ENCODE peak calls at places on chromosome 11, in eight cellular contexts. X is pancreas, N is HCT116, Q is aorta, Z is breast epithelium, B is cardiac muscle cell, W is testis, R is osteoblast. M is an unnamed sample. For H3K36me3, the result is how much of the 10 kb centered on the place peaks cover.

GRCh38 chr11:10308208-10308954 is 3.5 kb downstream of the ADM start:
- DNase-seq in Z (no peak), R (no peak), X (no peak), B (peak), N (no peak), W (no peak), Q (no peak), M (no peak)

GRCh38 chr11:56491270-56491669 is at the start of gene OR5M8:
- DNase-seq in W (no peak), X (no peak), B (no peak), R (no peak), N (no peak), Z (no peak), Q (no peak), M (no peak)

GRCh38 chr11:70313945-70314344 is 43.5 kb downstream of the PPFIA1 start:
- DNase-seq in Z (no peak), W (no peak), Q (no peak), X (no peak), R (no peak), B (no peak), N (no peak), M (no peak)

GRCh38 chr11:37905707-37906417 is 1307.8 kb upstream of the RAG2 start:
- DNase-seq in Z (no peak), N (no peak), B (no peak), R (no peak), Q (no peak), X (peak), W (peak), M (no peak)

GRCh38 chr11:114058871-114059277 is 637 bp upstream of the ZBTB16 start:
- DNase-seq in W (peak), R (no peak), Z (no peak), Q (peak), B (peak), N (no peak), X (peak), M (no peak)

GRCh38 chr11:69013009-69013951 is at the start of gene MRGPRF:
- DNase-seq in N (no peak), X (peak), W (peak), Z (peak), R (peak), Q (peak), B (peak), M (peak)

GRCh38 chr11:57432714-57433163 is 5.8 kb upstream of the SLC43A3 start:
- DNase-seq in Q (peak), Z (no peak), N (no peak), W (peak), B (peak), R (no peak), X (no peak), M (no peak)

GRCh38 chr11:45264839-45265515 is 21.2 kb downstream of the SYT13 start:
- DNase-seq in B (peak), Q (no peak), Z (no peak), W (no peak), N (no peak), X (no peak), R (peak), M (no peak)

GRCh38 chr11:64803846-64804345 is 882 bp upstream of the MAP4K2 start:
- DNase-seq in N (no peak), Q (no peak), B (no peak), R (peak), X (peak), Z (no peak), W (no peak), M (no peak)

GRCh38 chr11:105838668-105839403 is 183.2 kb downstream of the MSANTD4 start:
- DNase-seq in W (no peak), Z (no peak), X (no peak), B (no peak), Q (no peak), N (peak), R (peak), M (no peak)

GRCh38 chr11:109547356-109548027 is 125.5 kb downstream of the C11orf87 start:
- DNase-seq in Z (no peak), Q (no peak), N (no peak), B (peak), R (peak), W (no peak), X (peak), M (no peak)

GRCh38 chr11:130212431-130212961 is 52.9 kb downstream of the ST14 start:
- DNase-seq in W (peak), N (no peak), Q (no peak), R (peak), B (no peak), X (no peak), Z (peak), M (no peak)

GRCh38 chr11:2084721-2085120 is 54.5 kb downstream of the IGF2 start:
- DNase-seq in X (no peak), N (no peak), Z (peak), R (peak), B (no peak), Q (no peak), W (no peak), M (peak)

GRCh38 chr11:112085822-112086421 is 634 bp downstream of the TIMM8B start:
- DNase-seq in Z (no peak), R (peak), W (peak), N (no peak), Q (no peak), B (peak), X (no peak), M (no peak)

GRCh38 chr11:64013141-64013896 is 22.4 kb upstream of the FLRT1 start:
- DNase-seq in B (no peak), W (no peak), Q (no peak), X (peak), N (no peak), Z (no peak), R (no peak), M (no peak)

GRCh38 chr11:114219559-114220349 is 76.4 kb upstream of the NNMT start:
- DNase-seq in Q (no peak), X (no peak), R (no peak), N (no peak), Z (no peak), B (peak), W (no peak), M (no peak)

GRCh38 chr11:706957-707816 is 1.2 kb downstream of the EPS8L2 start:
- DNase-seq in N (no peak), X (peak), W (no peak), Z (no peak), B (no peak), R (peak), Q (peak), M (peak)

GRCh38 chr11:33978376-33978775 is 73.2 kb upstream of the CAPRIN1 start:
- DNase-seq in N (no peak), Z (no peak), B (no peak), X (no peak), Q (no peak), W (no peak), R (no peak), M (no peak)

GRCh38 chr11:35180311-35181233 is 41.6 kb downstream of the CD44 start:
- DNase-seq in N (no peak), X (no peak), Z (no peak), W (no peak), R (peak), Q (no peak), B (no peak), M (no peak)

GRCh38 chr11:128908391-128909246 is 17.5 kb downstream of the KCNJ5 start:
- DNase-seq in N (peak), R (peak), W (no peak), X (no peak), Z (peak), B (peak), Q (peak), M (peak)

GRCh38 chr11:97516688-97517087 is 1126.9 kb downstream of the JRKL start:
- DNase-seq in Q (no peak), X (no peak), W (no peak), R (no peak), B (no peak), N (no peak), Z (no peak), M (no peak)

GRCh38 chr11:71951741-71952310 is 23.0 kb downstream of the RNF121 start:
- DNase-seq in B (peak), R (no peak), Q (no peak), W (no peak), N (no peak), X (no peak), Z (no peak), M (no peak)

GRCh38 chr11:13450832-13451397 is 12.1 kb downstream of the BTBD10 start:
- DNase-seq in Q (no peak), N (no peak), Z (no peak), R (no peak), B (no peak), X (no peak), W (no peak), M (no peak)

GRCh38 chr11:132056689-132057088 is 686.3 kb downstream of the NTM start:
- DNase-seq in N (no peak), Q (peak), B (peak), Z (no peak), W (no peak), X (no peak), R (no peak), M (no peak)

GRCh38 chr11:105108247-105108646 is 31.3 kb downstream of the CARD18 start:
- DNase-seq in N (no peak), W (no peak), Z (no peak), R (no peak), X (no peak), B (no peak), Q (no peak), M (no peak)

GRCh38 chr11:94895971-94896370 is 77.4 kb downstream of the CWC15 start:
- DNase-seq in N (no peak), W (no peak), X (no peak), R (no peak), B (peak), Q (no peak), Z (no peak), M (no peak)

GRCh38 chr11:130409618-130410388 is 18.6 kb downstream of the ADAMTS8 start:
- DNase-seq in N (no peak), Z (no peak), B (no peak), Q (no peak), R (no peak), X (no peak), W (no peak), M (no peak)

GRCh38 chr11:65500262-65501004 is 1.6 kb downstream of the MALAT1 start:
- DNase-seq in Z (no peak), Q (peak), B (peak), X (peak), R (no peak), W (no peak), N (no peak), M (peak)

GRCh38 chr11:9626778-9627394 is 37.0 kb upstream of the SWAP70 start:
- DNase-seq in W (no peak), R (no peak), N (no peak), Z (no peak), B (peak), X (no peak), Q (no peak), M (no peak)

GRCh38 chr11:118051611-118052461 is 25.0 kb upstream of the TMPRSS4 start:
- DNase-seq in W (no peak), R (no peak), Q (no peak), N (no peak), B (no peak), Z (peak), X (no peak), M (no peak)

GRCh38 chr11:41018224-41018623 is 441.2 kb downstream of the LRRC4C start:
- DNase-seq in B (no peak), Z (no peak), N (no peak), R (no peak), W (no peak), Q (no peak), X (no peak), M (no peak)

GRCh38 chr11:17786824-17787525 is 52.4 kb downstream of the KCNC1 start:
- DNase-seq in X (no peak), Z (no peak), B (peak), R (peak), N (peak), W (no peak), Q (no peak), M (no peak)

GRCh38 chr11:119585038-119585666 is 143.8 kb downstream of the NECTIN1 start:
- DNase-seq in X (peak), B (peak), R (peak), W (peak), N (no peak), Z (peak), Q (no peak), M (no peak)

GRCh38 chr11:57323503-57324153 is 1.1 kb downstream of the TNKS1BP1 start:
- DNase-seq in Q (no peak), N (no peak), X (no peak), B (peak), R (peak), W (peak), Z (no peak), M (no peak)

GRCh38 chr11:45470151-45471001 is 184.2 kb upstream of the SYT13 start:
- DNase-seq in Q (peak), X (no peak), R (peak), N (no peak), Z (no peak), B (peak), W (peak), M (no peak)

GRCh38 chr11:79244175-79244804 is 196.5 kb downstream of the TENM4 start:
- DNase-seq in Q (no peak), W (no peak), X (no peak), Z (no peak), R (peak), B (peak), N (no peak), M (no peak)

GRCh38 chr11:119335655-119336543 is 1.6 kb downstream of the RNF26 start:
- DNase-seq in W (no peak), Q (peak), R (no peak), B (no peak), N (no peak), Z (peak), X (no peak), M (no peak)

GRCh38 chr11:128294001-128294684 is 293.2 kb downstream of the ETS1 start:
- DNase-seq in R (peak), Z (no peak), N (no peak), Q (no peak), W (no peak), X (no peak), B (no peak), M (no peak)

GRCh38 chr11:2839395-2839941 is 46.1 kb downstream of the CDKN1C start:
- DNase-seq in W (no peak), Z (no peak), N (no peak), B (no peak), R (no peak), Q (no peak), X (peak), M (no peak)

GRCh38 chr11:9906043-9906791 is 242.3 kb downstream of the SWAP70 start:
- DNase-seq in X (no peak), Z (peak), N (peak), R (peak), W (no peak), Q (no peak), B (peak), M (no peak)

DNA sequence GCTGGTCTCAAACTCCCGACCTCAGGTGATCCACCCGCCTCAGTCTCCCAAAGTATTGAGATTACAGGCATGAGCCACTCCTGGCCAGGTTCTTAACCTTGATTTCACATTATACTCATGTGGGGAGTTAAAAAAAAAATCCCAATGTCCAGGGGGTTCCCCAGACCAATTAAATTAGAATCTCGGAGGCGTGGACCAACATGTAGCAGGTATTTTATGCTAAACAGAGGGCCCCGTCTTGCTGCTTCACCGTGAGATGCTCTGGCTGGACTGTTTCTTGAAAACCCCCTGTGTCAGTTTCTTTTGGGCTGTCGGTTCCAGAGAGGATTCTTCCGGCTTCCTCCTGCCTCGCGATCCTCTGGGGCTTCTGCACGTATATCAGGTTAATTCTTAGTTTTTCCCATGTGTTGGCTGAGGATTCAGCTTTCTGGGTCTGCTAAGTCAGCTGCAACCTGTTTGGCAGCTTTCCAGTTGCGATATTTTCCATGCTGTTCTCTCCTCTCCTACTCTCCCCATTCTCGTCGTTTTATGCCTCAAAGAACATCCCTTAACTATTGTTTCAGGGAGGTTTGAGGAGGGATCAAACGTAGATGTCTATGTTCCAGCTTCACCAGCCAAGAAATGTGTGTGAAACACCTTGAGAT is 50.6 kb upstream of the ACCSL start:
- DNase-seq in W (no peak), B (peak), Z (no peak), R (no peak), N (no peak), Q (no peak), X (no peak), M (no peak)
- H3K27ac ChIP-seq in W (no peak), B (no peak), Z (no peak), R (no peak), N (no peak), Q (no peak), X (no peak), M (no peak)

GRCh38 chr11:12171921-12172320 is 61.5 kb downstream of the MICAL2 start:
- DNase-seq in N (no peak), Q (no peak), R (no peak), B (no peak), W (no peak), X (no peak), Z (no peak), M (no peak)

GRCh38 chr11:12175694-12176241 is 65.4 kb downstream of the MICAL2 start:
- DNase-seq in Z (no peak), R (peak), B (peak), N (peak), W (no peak), Q (no peak), X (no peak), M (no peak)

GRCh38 chr11:12173111-12173510 is 62.7 kb downstream of the MICAL2 start:
- DNase-seq in R (no peak), Z (no peak), X (no peak), W (no peak), Q (no peak), B (no peak), N (no peak), M (no peak)

GRCh38 chr11:12172493-12173013 is 62.2 kb downstream of the MICAL2 start:
- DNase-seq in Q (no peak), Z (no peak), R (no peak), X (no peak), W (no peak), N (no peak), B (no peak), M (no peak)

DNA sequence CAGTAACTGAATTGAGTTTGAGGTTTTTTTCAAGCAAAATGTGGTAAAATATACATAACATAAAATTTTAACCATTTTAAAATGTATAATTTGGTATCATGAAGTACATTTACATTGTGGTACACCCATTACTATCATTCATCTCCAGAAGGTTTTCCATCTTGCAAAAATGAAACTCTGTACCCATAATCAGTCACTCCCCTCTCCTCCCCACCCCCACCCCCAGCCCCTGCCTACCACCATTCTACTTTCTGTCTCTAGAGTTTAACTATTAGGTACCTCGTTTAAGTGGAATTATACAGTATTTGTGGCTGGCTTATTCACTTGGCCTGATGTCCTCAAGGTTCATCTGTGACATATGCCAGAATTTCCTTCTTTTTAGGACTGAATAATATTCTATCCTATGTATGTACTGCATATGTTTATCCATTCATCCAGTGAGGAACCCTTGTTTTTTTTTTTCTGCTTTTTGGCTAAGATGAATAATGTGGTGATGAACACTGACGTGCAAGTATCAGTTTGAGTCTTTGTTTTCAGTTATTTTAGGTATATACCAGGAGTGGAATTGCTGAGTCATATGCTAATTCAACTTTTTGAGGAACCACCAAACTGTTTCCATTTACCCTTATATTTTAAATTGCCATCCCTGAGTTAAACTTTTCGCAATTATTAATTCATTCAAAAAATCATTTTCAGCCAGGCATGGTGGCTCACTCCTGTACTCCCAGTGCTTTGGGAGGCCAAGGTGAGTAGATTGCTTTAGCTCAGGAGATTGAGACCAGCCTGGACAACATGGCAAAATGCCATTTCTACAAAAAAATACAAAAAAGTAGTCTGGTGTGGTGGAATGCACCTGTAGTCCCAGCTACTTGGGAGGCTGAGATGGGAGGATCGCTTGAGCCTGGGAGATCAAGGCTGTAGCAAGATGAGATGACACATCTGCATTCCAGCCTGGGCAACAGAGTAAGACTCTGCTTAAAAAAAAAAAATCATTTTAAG is 64.1 kb downstream of the MICAL2 start:
- DNase-seq in N (no peak), Z (no peak), W (no peak), B (peak), Q (no peak), R (no peak), X (no peak), M (no peak)
- H3K36me3 ChIP-seq in N (under half), Z (under half), W (under half), B (under half), Q (under half), R (under half), X (under half), M (under half)

GRCh38 chr11:12119502-12119901 is 9.1 kb downstream of the MICAL2 start:
- DNase-seq in N (no peak), B (no peak), W (no peak), X (no peak), R (no peak), Z (no peak), Q (no peak), M (no peak)
- H3K4me3 ChIP-seq in N (no peak), B (no peak), W (no peak), X (no peak), R (no peak), Z (no peak), Q (no peak), M (no peak)

DNA sequence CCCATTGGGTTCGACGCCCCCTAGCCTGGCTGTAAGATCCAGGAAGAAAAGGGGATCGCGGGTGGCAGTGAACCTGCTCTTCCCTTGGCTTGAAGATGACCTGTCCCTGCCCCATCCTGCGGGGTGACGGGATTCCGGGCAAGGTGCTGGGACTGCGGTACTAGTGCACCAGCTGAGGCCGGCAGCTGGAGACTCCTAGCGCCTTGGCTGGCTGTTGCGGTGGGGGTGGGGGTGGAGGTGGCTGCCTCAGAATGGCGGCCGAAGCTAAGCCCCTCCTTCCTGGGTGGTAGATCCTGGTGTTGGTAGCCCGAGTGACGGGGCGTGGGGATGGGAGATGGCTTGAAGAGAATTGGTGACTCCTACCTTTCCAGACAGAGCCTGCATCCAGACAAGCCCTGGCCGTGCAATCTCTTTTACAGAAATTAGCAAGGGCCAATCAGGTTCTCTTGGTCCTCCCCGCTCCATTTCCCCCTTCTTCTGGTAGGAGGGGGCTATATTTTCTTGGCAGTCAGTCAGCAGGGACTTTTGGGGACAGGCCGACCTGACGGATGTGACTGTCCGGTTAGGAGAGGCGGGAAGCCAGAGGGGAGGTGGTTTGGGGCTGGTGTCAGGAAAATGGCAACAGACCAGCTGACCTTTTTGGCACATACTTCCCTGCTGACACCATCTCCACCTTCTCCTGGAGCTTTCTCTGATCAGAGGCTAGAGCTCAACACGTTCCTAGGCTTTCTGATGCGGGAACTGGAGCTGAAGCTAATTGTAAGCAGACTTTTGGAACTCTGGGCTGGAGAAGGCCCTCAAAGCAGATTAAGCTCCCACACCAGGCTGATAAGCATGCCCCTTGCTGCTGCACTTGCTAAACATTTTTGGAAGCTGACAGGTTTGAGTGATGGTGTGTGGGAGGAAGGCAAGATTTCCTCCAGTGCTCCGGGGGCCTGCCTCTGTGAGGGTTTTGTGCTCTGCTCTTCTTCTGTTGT is 2.0 kb downstream of the NAV2 start:
- DNase-seq in W (no peak), N (no peak), X (peak), R (peak), Z (peak), B (peak), Q (peak), M (no peak)
- H3K27ac ChIP-seq in W (no peak), N (no peak), X (no peak), R (peak), Z (peak), B (no peak), Q (peak), M (peak)

M was measured in left lung.